ENCODE peak calls at places on chromosome 6, in seven cellular contexts. H is MM.1S, T is hepatocyte, U is SK-N-SH, L is GM23338, R is HCT116, V is GM23248. B is an unnamed sample. For H3K9me2, the result is how much of the 10 kb centered on the place peaks cover.

GRCh38 chr6:11467364-11467763 is 70.2 kb upstream of the TMEM170B start:
- DNase-seq in H (no peak), T (no peak), U (no peak), L (no peak), R (no peak), V (no peak), B (no peak)

GRCh38 chr6:44386364-44386928 is 1.1 kb upstream of the CDC5L start:
- DNase-seq in H (no peak), T (peak), U (peak), L (no peak), R (no peak), V (no peak), B (no peak)

GRCh38 chr6:37381579-37381978 is 27.8 kb downstream of the RNF8 start:
- DNase-seq in H (peak), T (peak), U (peak), L (peak), R (peak), V (peak), B (peak)

GRCh38 chr6:119568580-119568979 is 219.0 kb upstream of the MAN1A1 start:
- DNase-seq in H (no peak), T (no peak), U (no peak), L (no peak), R (no peak), V (no peak), B (no peak)

GRCh38 chr6:137678451-137678850 is 184.3 kb upstream of the OLIG3 start:
- DNase-seq in H (no peak), T (no peak), U (no peak), L (no peak), R (no peak), V (no peak), B (no peak)

GRCh38 chr6:14074723-14075503 is 42.7 kb upstream of the CD83 start:
- DNase-seq in H (peak), T (peak), U (peak), L (no peak), R (no peak), V (peak), B (peak)

GRCh38 chr6:139536751-139537617 is 162.5 kb upstream of the CITED2 start:
- DNase-seq in H (no peak), T (no peak), U (no peak), L (no peak), R (no peak), V (no peak), B (no peak)

GRCh38 chr6:170265655-170266054 is 25.2 kb downstream of the DLL1 start:
- DNase-seq in H (no peak), T (peak), U (no peak), L (no peak), R (peak), V (no peak), B (peak)

GRCh38 chr6:139037490-139037889 is 8.9 kb downstream of the ABRACL start:
- DNase-seq in H (no peak), T (no peak), U (no peak), L (no peak), R (no peak), V (peak), B (no peak)

GRCh38 chr6:28876702-28877101 is 47.1 kb downstream of the TRIM27 start:
- DNase-seq in H (peak), T (no peak), U (no peak), L (no peak), R (no peak), V (no peak), B (no peak)
- TF ChIP-seq EZH2phosphoT487 in H (no peak), T (no peak), U (no peak), L (no peak), R (no peak), V (no peak), B (no peak)

GRCh38 chr6:57205550-57206328 is 16.4 kb downstream of the RAB23 start:
- DNase-seq in H (no peak), T (no peak), U (no peak), L (no peak), R (no peak), V (no peak), B (no peak)
- H3K9me2 ChIP-seq in H (under half), T (under half), U (under half), L (under half), R (under half), V (under half), B (under half)

GRCh38 chr6:163310096-163310972 is 104.2 kb upstream of the QKI start:
- DNase-seq in H (no peak), T (no peak), U (no peak), L (no peak), R (no peak), V (no peak), B (no peak)

GRCh38 chr6:163309491-163310026 is 105.0 kb upstream of the QKI start:
- DNase-seq in H (no peak), T (no peak), U (no peak), L (no peak), R (no peak), V (peak), B (peak)

GRCh38 chr6:163306000-163306399 is 108.5 kb upstream of the QKI start:
- DNase-seq in H (no peak), T (no peak), U (no peak), L (no peak), R (no peak), V (no peak), B (no peak)

GRCh38 chr6:163310973-163311383 is 103.5 kb upstream of the QKI start:
- DNase-seq in H (no peak), T (no peak), U (no peak), L (no peak), R (no peak), V (no peak), B (no peak)

GRCh38 chr6:163308629-163309276 is 105.8 kb upstream of the QKI start:
- DNase-seq in H (no peak), T (no peak), U (no peak), L (peak), R (no peak), V (no peak), B (no peak)
- H3K4me2 ChIP-seq in H (no peak), T (no peak), U (no peak), L (no peak), R (no peak), V (no peak), B (peak)

GRCh38 chr6:6701864-6702263 is 113.3 kb downstream of the LY86 start:
- DNase-seq in H (no peak), T (no peak), U (no peak), L (no peak), R (no peak), V (peak), B (no peak)
- TF ChIP-seq EZH2phosphoT487 in H (no peak), T (no peak), U (no peak), L (no peak), R (no peak), V (no peak), B (no peak)

GRCh38 chr6:167394820-167395219 is 69.9 kb downstream of the TTLL2 start:
- DNase-seq in H (no peak), T (no peak), U (no peak), L (peak), R (no peak), V (no peak), B (no peak)
- H3K9me2 ChIP-seq in H (under half), T (under half), U (under half), L (under half), R (under half), V (under half), B (under half)

GRCh38 chr6:154154389-154154967 is 115.4 kb downstream of the OPRM1 start:
- DNase-seq in H (peak), T (peak), U (peak), L (peak), R (peak), V (peak), B (peak)
- H3K4me2 ChIP-seq in H (no peak), T (no peak), U (no peak), L (no peak), R (no peak), V (no peak), B (no peak)